ENCODE peak calls at places on chromosomes 6 and 20, in six cellular contexts. One of them, this sample, is unnamed.

GRCh38 chr20:63740070-63740500 is 509 bp downstream of the SLC2A4RG start:
- DNase-seq in nephron progenitor cell: peak; percentile 64
- DNase-seq in kidney tubule cell: peak; percentile 43
- DNase-seq in T follicular helper cell: peak; percentile 37
- DNase-seq in COR-L47: no peak
- DNase-seq in progenitor cell of endocrine pancreas: no peak
- DNase-seq in this sample: no peak

GRCh38 chr6:71011861-71012260 is 55.0 kb upstream of the B3GAT2 start:
- DNase-seq in nephron progenitor cell: no peak
- DNase-seq in kidney tubule cell: no peak
- DNase-seq in T follicular helper cell: no peak
- DNase-seq in COR-L47: no peak
- DNase-seq in progenitor cell of endocrine pancreas: no peak
- DNase-seq in this sample: no peak

GRCh38 chr20:37600486-37600885 is 72.8 kb upstream of the BLCAP start:
- DNase-seq in nephron progenitor cell: no peak
- DNase-seq in kidney tubule cell: no peak
- DNase-seq in T follicular helper cell: no peak
- DNase-seq in COR-L47: no peak
- DNase-seq in progenitor cell of endocrine pancreas: no peak
- DNase-seq in this sample: no peak

GRCh38 chr6:135830452-135830851 is 21.0 kb upstream of the PDE7B start:
- DNase-seq in nephron progenitor cell: no peak
- DNase-seq in kidney tubule cell: peak; percentile 19
- DNase-seq in T follicular helper cell: no peak
- DNase-seq in COR-L47: no peak
- DNase-seq in progenitor cell of endocrine pancreas: no peak
- DNase-seq in this sample: peak; percentile 85

GRCh38 chr6:33989016-33989854 is 156.7 kb downstream of the GRM4 start:
- DNase-seq in nephron progenitor cell: no peak
- DNase-seq in kidney tubule cell: no peak
- DNase-seq in T follicular helper cell: no peak
- DNase-seq in COR-L47: no peak
- DNase-seq in progenitor cell of endocrine pancreas: no peak
- DNase-seq in this sample: no peak

GRCh38 chr6:36627801-36628246 is 33.7 kb downstream of the SRSF3 start:
- DNase-seq in nephron progenitor cell: no peak
- DNase-seq in kidney tubule cell: peak; percentile 88
- DNase-seq in T follicular helper cell: no peak
- DNase-seq in COR-L47: no peak
- DNase-seq in progenitor cell of endocrine pancreas: no peak
- DNase-seq in this sample: peak; percentile 70

GRCh38 chr6:24910331-24910849 is 25.4 kb downstream of the RIPOR2 start:
- DNase-seq in nephron progenitor cell: peak; percentile 31
- DNase-seq in kidney tubule cell: no peak
- DNase-seq in T follicular helper cell: no peak
- DNase-seq in COR-L47: no peak
- DNase-seq in progenitor cell of endocrine pancreas: no peak
- DNase-seq in this sample: no peak

GRCh38 chr20:35595456-35595855 is 20.2 kb upstream of the SPAG4 start:
- DNase-seq in nephron progenitor cell: no peak
- DNase-seq in kidney tubule cell: no peak
- DNase-seq in T follicular helper cell: no peak
- DNase-seq in COR-L47: no peak
- DNase-seq in progenitor cell of endocrine pancreas: no peak
- DNase-seq in this sample: no peak

GRCh38 chr6:8321671-8322404 is 113.5 kb downstream of the SLC35B3 start:
- DNase-seq in nephron progenitor cell: no peak
- DNase-seq in kidney tubule cell: peak; percentile 14
- DNase-seq in T follicular helper cell: no peak
- DNase-seq in COR-L47: no peak
- DNase-seq in progenitor cell of endocrine pancreas: no peak
- DNase-seq in this sample: peak; percentile 13

GRCh38 chr6:95120984-95121383 is 456.4 kb upstream of the MANEA start:
- DNase-seq in nephron progenitor cell: no peak
- DNase-seq in kidney tubule cell: no peak
- DNase-seq in T follicular helper cell: no peak
- DNase-seq in COR-L47: no peak
- DNase-seq in progenitor cell of endocrine pancreas: no peak
- DNase-seq in this sample: no peak

GRCh38 chr6:55957961-55958422 is 82.6 kb upstream of the BMP5 start:
- DNase-seq in nephron progenitor cell: no peak
- DNase-seq in kidney tubule cell: no peak
- DNase-seq in T follicular helper cell: no peak
- DNase-seq in COR-L47: no peak
- DNase-seq in progenitor cell of endocrine pancreas: no peak
- DNase-seq in this sample: no peak

GRCh38 chr6:98516869-98517268 is 317.5 kb upstream of the POU3F2 start:
- DNase-seq in nephron progenitor cell: no peak
- DNase-seq in kidney tubule cell: no peak
- DNase-seq in T follicular helper cell: no peak
- DNase-seq in COR-L47: no peak
- DNase-seq in progenitor cell of endocrine pancreas: no peak
- DNase-seq in this sample: no peak

GRCh38 chr20:10653593-10654288 is 20.1 kb downstream of the JAG1 start:
- DNase-seq in nephron progenitor cell: peak; percentile 35
- DNase-seq in kidney tubule cell: peak; percentile 75
- DNase-seq in T follicular helper cell: no peak
- DNase-seq in COR-L47: no peak
- DNase-seq in progenitor cell of endocrine pancreas: no peak
- DNase-seq in this sample: no peak

GRCh38 chr20:43904778-43905177 is 9.9 kb upstream of the TOX2 start:
- DNase-seq in nephron progenitor cell: no peak
- DNase-seq in kidney tubule cell: peak; percentile 10
- DNase-seq in T follicular helper cell: no peak
- DNase-seq in COR-L47: no peak
- DNase-seq in progenitor cell of endocrine pancreas: no peak
- DNase-seq in this sample: no peak

GRCh38 chr6:126905917-126906316 is 212.6 kb upstream of the RSPO3 start:
- DNase-seq in nephron progenitor cell: no peak
- DNase-seq in kidney tubule cell: no peak
- DNase-seq in T follicular helper cell: no peak
- DNase-seq in COR-L47: no peak
- DNase-seq in progenitor cell of endocrine pancreas: no peak
- DNase-seq in this sample: no peak

GRCh38 chr6:112086744-112087135 is 542 bp downstream of the TUBE1 start:
- DNase-seq in nephron progenitor cell: no peak
- DNase-seq in kidney tubule cell: peak; percentile 65
- DNase-seq in T follicular helper cell: no peak
- DNase-seq in COR-L47: peak; percentile 2
- DNase-seq in progenitor cell of endocrine pancreas: no peak
- DNase-seq in this sample: peak; percentile 63

GRCh38 chr6:47392251-47392650 is 82.5 kb upstream of the TNFRSF21 start:
- DNase-seq in nephron progenitor cell: no peak
- DNase-seq in kidney tubule cell: no peak
- DNase-seq in T follicular helper cell: no peak
- DNase-seq in COR-L47: no peak
- DNase-seq in progenitor cell of endocrine pancreas: no peak
- DNase-seq in this sample: no peak

GRCh38 chr6:40932366-40932765 is 106.7 kb downstream of the UNC5CL start:
- DNase-seq in nephron progenitor cell: no peak
- DNase-seq in kidney tubule cell: peak; percentile 17
- DNase-seq in T follicular helper cell: no peak
- DNase-seq in COR-L47: no peak
- DNase-seq in progenitor cell of endocrine pancreas: no peak
- DNase-seq in this sample: no peak

GRCh38 chr6:45472383-45472782 is 94.6 kb upstream of the SUPT3H start:
- DNase-seq in nephron progenitor cell: no peak
- DNase-seq in kidney tubule cell: no peak
- DNase-seq in T follicular helper cell: no peak
- DNase-seq in COR-L47: no peak
- DNase-seq in progenitor cell of endocrine pancreas: no peak
- DNase-seq in this sample: no peak

GRCh38 chr6:5746392-5747140 is 260.2 kb downstream of the NRN1 start:
- DNase-seq in nephron progenitor cell: peak; percentile 23
- DNase-seq in kidney tubule cell: no peak
- DNase-seq in T follicular helper cell: no peak
- DNase-seq in COR-L47: no peak
- DNase-seq in progenitor cell of endocrine pancreas: no peak
- DNase-seq in this sample: no peak

GRCh38 chr6:12345694-12346058 is 55.5 kb downstream of the EDN1 start:
- DNase-seq in nephron progenitor cell: no peak
- DNase-seq in kidney tubule cell: no peak
- DNase-seq in T follicular helper cell: no peak
- DNase-seq in COR-L47: no peak
- DNase-seq in progenitor cell of endocrine pancreas: no peak
- DNase-seq in this sample: no peak

GRCh38 chr20:63635431-63636141 is 8.7 kb upstream of the GMEB2 start:
- DNase-seq in nephron progenitor cell: no peak
- DNase-seq in kidney tubule cell: no peak
- DNase-seq in T follicular helper cell: peak; percentile 67
- DNase-seq in COR-L47: no peak
- DNase-seq in progenitor cell of endocrine pancreas: no peak
- DNase-seq in this sample: no peak

GRCh38 chr6:155303361-155303870 is 10.9 kb downstream of the TFB1M start:
- DNase-seq in nephron progenitor cell: no peak
- DNase-seq in kidney tubule cell: no peak
- DNase-seq in T follicular helper cell: no peak
- DNase-seq in COR-L47: no peak
- DNase-seq in progenitor cell of endocrine pancreas: no peak
- DNase-seq in this sample: no peak

GRCh38 chr6:57078808-57079207 is 11.2 kb upstream of the ZNF451 start:
- DNase-seq in nephron progenitor cell: no peak
- DNase-seq in kidney tubule cell: no peak
- DNase-seq in T follicular helper cell: no peak
- DNase-seq in COR-L47: no peak
- DNase-seq in progenitor cell of endocrine pancreas: no peak
- DNase-seq in this sample: no peak

GRCh38 chr20:46584508-46584907 is 34.1 kb upstream of the OCSTAMP start:
- DNase-seq in nephron progenitor cell: no peak
- DNase-seq in kidney tubule cell: no peak
- DNase-seq in T follicular helper cell: no peak
- DNase-seq in COR-L47: no peak
- DNase-seq in progenitor cell of endocrine pancreas: no peak
- DNase-seq in this sample: no peak